ENCODE peak calls at places on chromosomes 2 and 18, in four cellular contexts. One of them, this sample, is unnamed.
A peak's percentile ranks its signal among the peaks of the same experiment; 100 is the strongest.

GRCh38 chr2:132627542-132627941 is 42.5 kb downstream of the LYPD1 start:
- DNase-seq in transverse colon: no peak
- DNase-seq in cardiac muscle cell: no peak
- DNase-seq in Peyer's patch: no peak
- DNase-seq in this sample: no peak

GRCh38 chr18:32576296-32576916 is 105.7 kb upstream of the GAREM1 start:
- DNase-seq in transverse colon: no peak
- DNase-seq in cardiac muscle cell: peak; percentile 69
- DNase-seq in Peyer's patch: no peak
- DNase-seq in this sample: peak; percentile 8

GRCh38 chr2:96157649-96158553 is 12.7 kb upstream of the DUSP2 start:
- DNase-seq in transverse colon: no peak
- DNase-seq in cardiac muscle cell: no peak
- DNase-seq in Peyer's patch: peak; percentile 74
- DNase-seq in this sample: peak; percentile 37

GRCh38 chr2:176123847-176124273 is 1.3 kb downstream of the HOXD9 start:
- DNase-seq in transverse colon: no peak
- DNase-seq in cardiac muscle cell: no peak
- DNase-seq in Peyer's patch: no peak
- DNase-seq in this sample: no peak

GRCh38 chr18:57890266-57890665 is 87.2 kb upstream of the ATP8B1 start:
- DNase-seq in transverse colon: no peak
- DNase-seq in cardiac muscle cell: no peak
- DNase-seq in Peyer's patch: no peak
- DNase-seq in this sample: no peak

GRCh38 chr2:95526360-95527341 is 42.1 kb upstream of the TRIM43B start:
- DNase-seq in transverse colon: peak; percentile 74
- DNase-seq in cardiac muscle cell: no peak
- DNase-seq in Peyer's patch: peak; percentile 73
- DNase-seq in this sample: peak; percentile 63

GRCh38 chr18:79524181-79525078 is 128.7 kb downstream of the NFATC1 start:
- DNase-seq in transverse colon: no peak
- DNase-seq in cardiac muscle cell: no peak
- DNase-seq in Peyer's patch: peak; percentile 77
- DNase-seq in this sample: no peak

GRCh38 chr2:231357931-231358330 is 37.6 kb upstream of the B3GNT7 start:
- DNase-seq in transverse colon: no peak
- DNase-seq in cardiac muscle cell: no peak
- DNase-seq in Peyer's patch: no peak
- DNase-seq in this sample: no peak

GRCh38 chr2:68193774-68194372 is 36.2 kb downstream of the PNO1 start:
- DNase-seq in transverse colon: no peak
- DNase-seq in cardiac muscle cell: no peak
- DNase-seq in Peyer's patch: no peak
- DNase-seq in this sample: no peak

GRCh38 chr2:241217320-241218031 is 29.0 kb downstream of the ANO7 start:
- DNase-seq in transverse colon: peak; percentile 68
- DNase-seq in cardiac muscle cell: peak; percentile 87
- DNase-seq in Peyer's patch: peak; percentile 83
- DNase-seq in this sample: peak; percentile 41

GRCh38 chr2:83394134-83394965 is 1064.7 kb downstream of the SUCLG1 start:
- DNase-seq in transverse colon: no peak
- DNase-seq in cardiac muscle cell: no peak
- DNase-seq in Peyer's patch: no peak
- DNase-seq in this sample: no peak

GRCh38 chr2:32810909-32811495 is 135.8 kb upstream of the LTBP1 start:
- DNase-seq in transverse colon: no peak
- DNase-seq in cardiac muscle cell: no peak
- DNase-seq in Peyer's patch: no peak
- DNase-seq in this sample: no peak

GRCh38 chr2:84969511-84970265 is 1.3 kb upstream of the KCMF1 start:
- DNase-seq in transverse colon: no peak
- DNase-seq in cardiac muscle cell: peak; percentile 34
- DNase-seq in Peyer's patch: no peak
- DNase-seq in this sample: no peak

GRCh38 chr18:80179857-80180558 is 67.3 kb downstream of the PARD6G start:
- DNase-seq in transverse colon: peak; percentile 14
- DNase-seq in cardiac muscle cell: no peak
- DNase-seq in Peyer's patch: no peak
- DNase-seq in this sample: no peak

GRCh38 chr2:211114826-211115450 is 558.5 kb downstream of the CPS1 start:
- DNase-seq in transverse colon: no peak
- DNase-seq in cardiac muscle cell: no peak
- DNase-seq in Peyer's patch: no peak
- DNase-seq in this sample: peak; percentile 21

GRCh38 chr2:201127128-201127521 is 11.2 kb downstream of the CFLAR start:
- DNase-seq in transverse colon: peak; percentile 67
- DNase-seq in cardiac muscle cell: no peak
- DNase-seq in Peyer's patch: peak; percentile 71
- DNase-seq in this sample: no peak

GRCh38 chr2:64730551-64731305 is 77.0 kb upstream of the SERTAD2 start:
- DNase-seq in transverse colon: peak; percentile 67
- DNase-seq in cardiac muscle cell: peak; percentile 75
- DNase-seq in Peyer's patch: peak; percentile 84
- DNase-seq in this sample: peak; percentile 38

GRCh38 chr18:59787998-59788875 is 91.0 kb upstream of the CCBE1 start:
- DNase-seq in transverse colon: no peak
- DNase-seq in cardiac muscle cell: no peak
- DNase-seq in Peyer's patch: no peak
- DNase-seq in this sample: peak; percentile 74

GRCh38 chr2:217946071-217946470 is 56.7 kb downstream of the TNS1 start:
- DNase-seq in transverse colon: no peak
- DNase-seq in cardiac muscle cell: no peak
- DNase-seq in Peyer's patch: peak; percentile 23
- DNase-seq in this sample: no peak

GRCh38 chr2:234422242-234422641 is 74.6 kb downstream of the ARL4C start:
- DNase-seq in transverse colon: peak; percentile 31
- DNase-seq in cardiac muscle cell: no peak
- DNase-seq in Peyer's patch: peak; percentile 68
- DNase-seq in this sample: peak; percentile 91

GRCh38 chr2:64727843-64728463 is 74.2 kb upstream of the SERTAD2 start:
- DNase-seq in transverse colon: no peak
- DNase-seq in cardiac muscle cell: no peak
- DNase-seq in Peyer's patch: no peak
- DNase-seq in this sample: no peak

GRCh38 chr2:137031731-137032130 is 266.4 kb downstream of the THSD7B start:
- DNase-seq in transverse colon: no peak
- DNase-seq in cardiac muscle cell: no peak
- DNase-seq in Peyer's patch: no peak
- DNase-seq in this sample: no peak

GRCh38 chr2:54903736-54904554 is 146.3 kb downstream of the RTN4 start:
- DNase-seq in transverse colon: peak; percentile 62
- DNase-seq in cardiac muscle cell: no peak
- DNase-seq in Peyer's patch: peak; percentile 87
- DNase-seq in this sample: peak; percentile 98

GRCh38 chr2:18701981-18702380 is 112.6 kb upstream of the NT5C1B start:
- DNase-seq in transverse colon: no peak
- DNase-seq in cardiac muscle cell: no peak
- DNase-seq in Peyer's patch: no peak
- DNase-seq in this sample: peak; percentile 68

GRCh38 chr2:167553635-167554034 is 665.4 kb downstream of the XIRP2 start:
- DNase-seq in transverse colon: no peak
- DNase-seq in cardiac muscle cell: no peak
- DNase-seq in Peyer's patch: no peak
- DNase-seq in this sample: no peak

GRCh38 chr2:97718051-97718882 is 4.9 kb downstream of the ZAP70 start:
- DNase-seq in transverse colon: peak; percentile 58
- DNase-seq in cardiac muscle cell: no peak
- DNase-seq in Peyer's patch: peak; percentile 89
- DNase-seq in this sample: no peak

DNA sequence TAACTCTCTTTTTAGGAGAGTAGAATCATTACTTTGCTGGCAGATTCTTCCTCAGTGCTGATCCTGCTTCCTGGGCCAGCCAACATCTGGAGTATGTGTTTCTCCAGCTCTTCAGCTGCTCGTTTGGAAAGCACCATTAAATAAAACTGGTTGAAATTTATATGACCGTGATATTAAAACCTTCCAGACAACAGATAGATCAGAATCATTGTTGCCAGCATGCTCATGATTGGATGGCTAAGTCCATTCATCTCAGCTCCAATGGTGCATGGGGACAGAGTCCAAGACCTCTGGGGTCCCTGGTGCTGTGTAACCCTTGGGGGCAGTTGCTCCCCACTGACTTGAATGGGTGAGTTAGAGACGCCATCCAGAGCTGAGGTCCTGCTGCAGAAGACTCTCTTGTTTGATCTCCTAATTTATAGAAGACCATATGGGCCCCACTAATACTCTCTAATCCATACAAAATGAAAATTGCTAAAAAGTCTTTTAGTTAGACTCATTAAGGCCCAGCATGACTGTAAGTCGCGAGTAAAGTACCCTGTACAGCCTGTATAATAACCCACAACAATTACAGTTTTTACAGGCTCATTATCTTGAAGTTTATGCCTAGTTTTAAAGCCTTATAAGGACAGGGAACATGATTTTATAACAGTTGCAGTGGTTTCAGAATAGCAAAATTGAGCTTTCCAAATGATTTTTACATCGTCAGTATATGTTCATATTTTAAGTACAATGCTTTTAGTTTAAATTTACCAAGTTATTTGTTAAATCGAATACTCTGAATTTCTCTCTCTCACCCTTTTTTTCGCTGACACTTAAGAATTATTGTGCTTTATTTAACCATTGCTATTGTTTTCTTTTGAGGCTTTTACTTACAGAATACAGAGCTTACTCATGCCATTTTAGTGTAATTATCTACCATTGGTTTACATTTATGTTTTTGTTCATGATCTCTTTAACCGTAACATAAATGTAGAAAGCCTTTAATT is 60.0 kb downstream of the CABLES1 start:
- DNase-seq in transverse colon: no peak
- DNase-seq in cardiac muscle cell: no peak
- DNase-seq in Peyer's patch: no peak
- DNase-seq in this sample: no peak
- H3K27ac ChIP-seq in transverse colon: peak overlapping the region; percentile 41
- H3K27ac ChIP-seq in cardiac muscle cell: peak overlapping the region; percentile 31
- H3K27ac ChIP-seq in Peyer's patch: no peak overlapping the region
- H3K27ac ChIP-seq in this sample: no peak overlapping the region

DNA sequence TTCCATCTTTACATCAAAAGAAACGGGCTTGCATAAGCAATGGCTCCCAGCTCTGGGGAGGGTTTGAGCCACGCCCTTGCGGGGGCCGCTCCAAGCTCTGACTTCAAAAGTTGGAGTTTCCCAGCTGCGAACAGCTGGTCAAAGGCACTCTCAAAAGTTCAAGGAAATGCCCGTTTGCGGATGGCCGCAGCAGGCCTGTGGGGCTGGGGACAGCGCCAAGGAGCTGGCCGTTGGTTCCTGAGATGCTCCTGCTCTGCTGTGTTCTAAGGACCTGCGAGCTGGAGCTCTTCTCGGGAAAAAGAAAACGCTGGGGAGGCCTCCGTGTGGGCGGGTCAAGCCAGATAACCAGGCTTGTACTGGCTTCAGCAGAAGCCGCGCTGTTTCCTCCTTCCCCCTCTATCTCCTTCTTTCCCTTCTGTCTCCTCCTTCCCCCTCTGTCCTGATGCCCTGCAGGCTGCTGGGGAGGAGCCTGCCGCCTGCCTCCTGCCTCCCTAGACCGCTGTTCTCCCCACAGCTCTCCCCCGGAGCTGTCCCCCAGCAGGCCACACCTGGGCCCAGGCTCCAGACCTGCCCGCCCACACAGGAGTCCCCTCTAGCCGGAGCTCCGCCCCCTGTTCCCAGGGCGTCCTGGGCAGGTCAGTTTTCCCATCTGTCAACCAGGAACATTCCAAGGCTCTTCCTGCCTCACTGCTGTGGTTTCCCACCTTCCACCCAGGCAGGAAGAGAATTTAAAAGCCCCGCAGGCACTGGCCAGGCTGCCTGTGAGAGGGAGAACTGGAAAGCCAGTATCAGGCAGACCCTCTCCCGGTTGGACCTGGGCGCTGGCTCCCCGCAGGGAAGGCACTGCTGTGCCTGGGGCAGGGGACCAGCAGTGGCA is 14.1 kb downstream of the KLF11 start:
- DNase-seq in transverse colon: peak; percentile 58
- DNase-seq in cardiac muscle cell: peak; percentile 57
- DNase-seq in Peyer's patch: peak; percentile 70
- DNase-seq in this sample: peak; percentile 60
- H3K4me3 ChIP-seq in transverse colon: peak overlapping the region; percentile 19
- H3K4me3 ChIP-seq in cardiac muscle cell: peak overlapping the region; percentile 7
- H3K4me3 ChIP-seq in Peyer's patch: no peak overlapping the region
- H3K4me3 ChIP-seq in this sample: peak overlapping the region; percentile 36

DNA sequence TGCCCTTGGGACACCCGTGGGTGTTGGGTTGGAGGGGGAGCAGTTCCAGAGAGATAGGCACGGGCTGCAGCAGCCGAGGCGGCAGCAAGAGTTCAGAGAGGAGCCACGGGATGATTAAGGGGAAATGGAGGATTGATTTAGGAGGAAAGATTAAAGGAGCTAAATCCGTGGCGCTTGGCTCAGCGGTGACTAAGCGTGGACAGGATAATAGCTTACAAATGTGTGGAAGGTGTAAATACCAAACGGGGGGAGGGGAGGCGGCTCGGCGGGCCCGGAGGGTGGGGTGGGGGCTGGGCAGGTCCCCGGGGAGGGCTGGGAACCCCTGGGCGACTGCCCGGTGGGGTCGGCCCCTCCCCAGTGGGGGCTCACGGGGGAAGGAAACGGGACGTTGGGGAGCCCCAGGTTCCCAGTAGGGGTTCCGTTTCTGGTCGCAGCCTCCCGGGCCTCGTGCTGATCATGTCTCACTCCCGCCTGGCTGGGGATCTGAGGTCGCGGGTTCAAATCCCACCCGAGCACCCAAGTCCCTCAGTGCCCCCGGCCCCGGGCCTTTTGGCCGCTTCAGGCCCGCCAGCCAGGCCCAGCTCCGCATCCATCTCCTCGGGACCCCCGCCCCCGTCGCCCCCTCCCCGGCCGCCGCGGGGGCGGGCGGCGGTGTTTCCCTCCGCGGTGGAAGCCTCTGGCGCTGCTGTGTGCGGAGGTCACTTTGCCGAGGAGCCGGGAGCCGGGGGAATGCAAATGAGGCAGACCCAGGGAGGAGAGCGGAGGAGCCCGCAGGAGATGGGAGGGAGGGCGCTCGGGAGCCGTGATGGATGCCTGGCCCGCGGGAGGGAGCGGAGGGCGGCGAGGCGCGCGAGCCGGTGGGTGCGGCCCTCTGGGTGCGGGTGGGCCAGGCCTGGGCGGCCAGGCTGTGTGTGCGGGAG is 8.1 kb downstream of the ASIC4 start:
- DNase-seq in transverse colon: no peak
- DNase-seq in cardiac muscle cell: peak; percentile 88
- DNase-seq in Peyer's patch: no peak
- DNase-seq in this sample: peak; percentile 44
- H3K27me3 ChIP-seq in transverse colon: peaks cover 78% of the 10 kb centered on the region
- H3K27me3 ChIP-seq in cardiac muscle cell: no peaks in the 10 kb centered on the region
- H3K27me3 ChIP-seq in Peyer's patch: no peaks in the 10 kb centered on the region
- H3K27me3 ChIP-seq in this sample: peaks cover 9% of the 10 kb centered on the region

GRCh38 chr2:86336350-86337234 is 834 bp downstream of the REEP1 start:
- DNase-seq in transverse colon: no peak
- DNase-seq in cardiac muscle cell: peak; percentile 48
- DNase-seq in Peyer's patch: no peak
- DNase-seq in this sample: no peak

GRCh38 chr2:86341470-86341869 is 4.0 kb upstream of the REEP1 start:
- DNase-seq in transverse colon: no peak
- DNase-seq in cardiac muscle cell: no peak
- DNase-seq in Peyer's patch: no peak
- DNase-seq in this sample: no peak

GRCh38 chr2:86335865-86336321 is 1.5 kb downstream of the REEP1 start:
- DNase-seq in transverse colon: no peak
- DNase-seq in cardiac muscle cell: no peak
- DNase-seq in Peyer's patch: no peak
- DNase-seq in this sample: no peak

GRCh38 chr2:86338778-86339295 is 1.4 kb upstream of the REEP1 start:
- DNase-seq in transverse colon: no peak
- DNase-seq in cardiac muscle cell: no peak
- DNase-seq in Peyer's patch: no peak
- DNase-seq in this sample: no peak

GRCh38 chr2:86337235-86338099 is at the start of gene REEP1:
- DNase-seq in transverse colon: no peak
- DNase-seq in cardiac muscle cell: peak; percentile 88
- DNase-seq in Peyer's patch: no peak
- DNase-seq in this sample: no peak
- H3K27ac ChIP-seq in transverse colon: peak within 1 kb of the TSS; percentile 73
- H3K27ac ChIP-seq in cardiac muscle cell: peak within 1 kb of the TSS; percentile 91
- H3K27ac ChIP-seq in Peyer's patch: no peak within 1 kb of the TSS
- H3K27ac ChIP-seq in this sample: no peak within 1 kb of the TSS

This sample was measured in brain microvascular endothelial cell.